ENCODE peak calls at places on chromosome 3, in six cellular contexts. One of them, this sample, is unnamed.

GRCh38 chr3:69082805-69083204 is 1.9 kb upstream of the ARL6IP5 start:
- DNase-seq in GM23248: peak
- DNase-seq in neuronal stem cell: no peak
- DNase-seq in endodermal cell: no peak
- DNase-seq in mesendoderm: no peak
- DNase-seq in IMR-90: peak
- DNase-seq in this sample: peak

GRCh38 chr3:12891391-12891984 is 50.1 kb upstream of the RPL32 start:
- DNase-seq in GM23248: no peak
- DNase-seq in mesendoderm: no peak
- DNase-seq in endodermal cell: no peak
- DNase-seq in neuronal stem cell: no peak
- DNase-seq in IMR-90: no peak
- DNase-seq in this sample: no peak

GRCh38 chr3:53079791-53080555 is 34.1 kb upstream of the SFMBT1 start:
- DNase-seq in neuronal stem cell: no peak
- DNase-seq in mesendoderm: no peak
- DNase-seq in endodermal cell: no peak
- DNase-seq in GM23248: no peak
- DNase-seq in IMR-90: no peak
- DNase-seq in this sample: no peak

GRCh38 chr3:61807865-61808276 is 246.5 kb downstream of the PTPRG start:
- DNase-seq in GM23248: no peak
- DNase-seq in endodermal cell: no peak
- DNase-seq in neuronal stem cell: no peak
- DNase-seq in IMR-90: peak
- DNase-seq in mesendoderm: peak
- DNase-seq in this sample: peak

GRCh38 chr3:119302697-119303630 is 8.8 kb downstream of the ARHGAP31 start:
- DNase-seq in IMR-90: no peak
- DNase-seq in neuronal stem cell: no peak
- DNase-seq in GM23248: no peak
- DNase-seq in endodermal cell: peak
- DNase-seq in mesendoderm: no peak
- DNase-seq in this sample: peak

GRCh38 chr3:15556512-15556911 is 35.0 kb upstream of the COLQ start:
- DNase-seq in endodermal cell: no peak
- DNase-seq in IMR-90: no peak
- DNase-seq in mesendoderm: no peak
- DNase-seq in neuronal stem cell: no peak
- DNase-seq in GM23248: no peak
- DNase-seq in this sample: no peak

GRCh38 chr3:100006570-100007271 is 107.6 kb downstream of the FILIP1L start:
- DNase-seq in GM23248: peak
- DNase-seq in mesendoderm: peak
- DNase-seq in neuronal stem cell: no peak
- DNase-seq in endodermal cell: no peak
- DNase-seq in IMR-90: peak
- DNase-seq in this sample: peak

GRCh38 chr3:186281172-186281571 is 80.9 kb downstream of the DGKG start:
- DNase-seq in IMR-90: peak
- DNase-seq in neuronal stem cell: no peak
- DNase-seq in GM23248: peak
- DNase-seq in mesendoderm: no peak
- DNase-seq in endodermal cell: no peak
- DNase-seq in this sample: peak

GRCh38 chr3:36679384-36680200 is 84.8 kb downstream of the DCLK3 start:
- DNase-seq in neuronal stem cell: no peak
- DNase-seq in endodermal cell: no peak
- DNase-seq in IMR-90: peak
- DNase-seq in mesendoderm: no peak
- DNase-seq in GM23248: peak
- DNase-seq in this sample: peak

GRCh38 chr3:193489949-193490348 is 64.7 kb downstream of the ATP13A4 start:
- DNase-seq in GM23248: no peak
- DNase-seq in neuronal stem cell: no peak
- DNase-seq in endodermal cell: no peak
- DNase-seq in mesendoderm: no peak
- DNase-seq in IMR-90: no peak
- DNase-seq in this sample: no peak

GRCh38 chr3:134326126-134326525 is 48.1 kb downstream of the AMOTL2 start:
- DNase-seq in GM23248: no peak
- DNase-seq in mesendoderm: peak
- DNase-seq in endodermal cell: peak
- DNase-seq in IMR-90: no peak
- DNase-seq in neuronal stem cell: no peak
- DNase-seq in this sample: no peak

GRCh38 chr3:190514163-190515153 is 573 bp downstream of the IL1RAP start:
- DNase-seq in mesendoderm: peak
- DNase-seq in GM23248: peak
- DNase-seq in endodermal cell: peak
- DNase-seq in neuronal stem cell: peak
- DNase-seq in IMR-90: peak
- DNase-seq in this sample: peak

GRCh38 chr3:36175916-36176461 is 204.3 kb upstream of the STAC start:
- DNase-seq in GM23248: peak
- DNase-seq in neuronal stem cell: no peak
- DNase-seq in mesendoderm: peak
- DNase-seq in endodermal cell: peak
- DNase-seq in IMR-90: no peak
- DNase-seq in this sample: no peak

GRCh38 chr3:190581041-190581501 is 67.2 kb downstream of the IL1RAP start:
- DNase-seq in GM23248: peak
- DNase-seq in mesendoderm: peak
- DNase-seq in IMR-90: peak
- DNase-seq in endodermal cell: no peak
- DNase-seq in neuronal stem cell: no peak
- DNase-seq in this sample: peak

GRCh38 chr3:175605851-175606250 is 746.7 kb downstream of the NAALADL2 start:
- DNase-seq in neuronal stem cell: peak
- DNase-seq in GM23248: no peak
- DNase-seq in mesendoderm: peak
- DNase-seq in endodermal cell: no peak
- DNase-seq in IMR-90: no peak
- DNase-seq in this sample: peak

GRCh38 chr3:28972921-28973320 is 307.9 kb upstream of the RBMS3 start:
- DNase-seq in IMR-90: no peak
- DNase-seq in mesendoderm: no peak
- DNase-seq in GM23248: peak
- DNase-seq in neuronal stem cell: no peak
- DNase-seq in endodermal cell: no peak
- DNase-seq in this sample: no peak

GRCh38 chr3:23781871-23782270 is 23.9 kb upstream of the UBE2E1 start:
- DNase-seq in neuronal stem cell: no peak
- DNase-seq in endodermal cell: peak
- DNase-seq in IMR-90: no peak
- DNase-seq in mesendoderm: no peak
- DNase-seq in GM23248: no peak
- DNase-seq in this sample: no peak

GRCh38 chr3:82044918-82045715 is 283.7 kb upstream of the GBE1 start:
- DNase-seq in IMR-90: no peak
- DNase-seq in endodermal cell: no peak
- DNase-seq in mesendoderm: no peak
- DNase-seq in neuronal stem cell: no peak
- DNase-seq in GM23248: no peak
- DNase-seq in this sample: no peak

GRCh38 chr3:123375014-123375940 is 73.6 kb downstream of the ADCY5 start:
- DNase-seq in GM23248: no peak
- DNase-seq in endodermal cell: peak
- DNase-seq in neuronal stem cell: no peak
- DNase-seq in IMR-90: no peak
- DNase-seq in mesendoderm: peak
- DNase-seq in this sample: no peak

GRCh38 chr3:171457263-171458055 is 2.7 kb downstream of the TNIK start:
- DNase-seq in neuronal stem cell: no peak
- DNase-seq in mesendoderm: no peak
- DNase-seq in IMR-90: no peak
- DNase-seq in endodermal cell: peak
- DNase-seq in GM23248: no peak
- DNase-seq in this sample: no peak

GRCh38 chr3:113275876-113276580 is 64.7 kb downstream of the BOC start:
- DNase-seq in GM23248: peak
- DNase-seq in endodermal cell: peak
- DNase-seq in IMR-90: peak
- DNase-seq in neuronal stem cell: peak
- DNase-seq in mesendoderm: peak
- DNase-seq in this sample: peak

GRCh38 chr3:99878005-99878404 is 60.3 kb downstream of the CMSS1 start:
- DNase-seq in IMR-90: peak
- DNase-seq in GM23248: peak
- DNase-seq in neuronal stem cell: no peak
- DNase-seq in endodermal cell: no peak
- DNase-seq in mesendoderm: peak
- DNase-seq in this sample: peak

GRCh38 chr3:136577791-136578190 is 174.4 kb downstream of the STAG1 start:
- DNase-seq in IMR-90: no peak
- DNase-seq in mesendoderm: peak
- DNase-seq in neuronal stem cell: no peak
- DNase-seq in GM23248: no peak
- DNase-seq in endodermal cell: no peak
- DNase-seq in this sample: no peak

GRCh38 chr3:156551261-156551660 is 3.7 kb downstream of the SSR3 start:
- DNase-seq in IMR-90: peak
- DNase-seq in endodermal cell: no peak
- DNase-seq in mesendoderm: peak
- DNase-seq in GM23248: peak
- DNase-seq in neuronal stem cell: no peak
- DNase-seq in this sample: peak
- H3K9ac ChIP-seq in IMR-90: no peak
- H3K9ac ChIP-seq in endodermal cell: no peak
- H3K9ac ChIP-seq in mesendoderm: peak
- H3K9ac ChIP-seq in GM23248: peak
- H3K9ac ChIP-seq in neuronal stem cell: no peak
- H3K9ac ChIP-seq in this sample: peak

DNA sequence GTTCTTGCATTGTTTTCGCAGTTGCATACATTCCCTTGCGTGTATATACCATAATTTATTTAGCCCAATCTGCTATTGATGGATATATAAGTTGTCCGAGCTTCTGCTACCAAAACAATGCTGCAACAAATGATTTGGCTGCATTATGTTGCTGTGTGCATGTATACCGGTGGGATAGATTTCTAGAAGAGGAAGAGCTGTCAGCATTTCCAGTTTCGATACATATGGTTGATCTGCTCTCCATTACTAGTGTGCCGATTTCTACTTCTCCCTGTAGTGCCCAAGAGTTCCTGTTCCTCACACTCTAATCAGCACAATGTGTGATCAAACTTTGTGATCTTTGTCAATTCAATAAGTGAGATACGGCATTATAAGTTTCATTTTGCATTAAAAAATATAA is 92.8 kb upstream of the NMNAT3 start:
- DNase-seq in endodermal cell: no peak
- DNase-seq in IMR-90: no peak
- DNase-seq in mesendoderm: no peak
- DNase-seq in GM23248: no peak
- DNase-seq in neuronal stem cell: no peak
- DNase-seq in this sample: no peak
- H3K4me3 ChIP-seq in endodermal cell: no peak
- H3K4me3 ChIP-seq in IMR-90: no peak
- H3K4me3 ChIP-seq in mesendoderm: no peak
- H3K4me3 ChIP-seq in GM23248: no peak
- H3K4me3 ChIP-seq in neuronal stem cell: no peak
- H3K4me3 ChIP-seq in this sample: no peak

GRCh38 chr3:147397911-147398809 is 8.2 kb downstream of the ZIC4 start:
- DNase-seq in neuronal stem cell: peak
- DNase-seq in endodermal cell: peak
- DNase-seq in GM23248: no peak
- DNase-seq in mesendoderm: peak
- DNase-seq in IMR-90: no peak
- DNase-seq in this sample: no peak
- H3K9ac ChIP-seq in neuronal stem cell: peak
- H3K9ac ChIP-seq in endodermal cell: no peak
- H3K9ac ChIP-seq in GM23248: no peak
- H3K9ac ChIP-seq in mesendoderm: no peak
- H3K9ac ChIP-seq in IMR-90: no peak
- H3K9ac ChIP-seq in this sample: no peak

DNA sequence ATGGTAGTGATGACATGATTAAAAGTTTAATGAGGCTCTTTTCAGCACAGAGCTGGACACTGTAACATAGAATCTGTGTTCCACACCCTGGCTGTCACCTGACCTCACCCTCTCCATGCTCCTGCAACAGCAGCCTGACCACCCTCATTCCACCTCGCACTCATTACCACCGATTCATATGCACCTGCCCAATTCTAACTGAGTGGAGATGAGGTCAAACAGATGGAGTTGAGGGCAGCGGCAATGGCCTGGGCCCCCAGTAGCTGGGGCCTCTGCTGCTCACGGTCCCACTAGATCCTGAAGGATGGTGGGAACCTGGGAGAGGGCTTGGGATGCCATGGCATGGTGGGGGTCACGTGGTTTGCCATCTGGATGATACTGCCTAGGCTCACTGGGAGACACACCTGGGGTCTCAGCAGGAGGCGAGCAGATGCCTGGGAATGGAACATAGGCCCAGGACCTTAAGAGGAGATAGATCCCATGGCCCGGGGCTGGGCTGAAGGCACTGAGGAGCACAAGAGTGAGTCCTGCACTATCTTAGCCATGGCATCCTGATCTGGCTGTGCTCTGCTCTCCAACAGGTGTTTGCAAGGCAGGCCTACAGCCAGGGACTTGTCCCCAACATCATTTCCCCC is 1.3 kb downstream of the SCN5A start:
- DNase-seq in mesendoderm: no peak
- DNase-seq in endodermal cell: peak
- DNase-seq in GM23248: no peak
- DNase-seq in IMR-90: no peak
- DNase-seq in neuronal stem cell: no peak
- DNase-seq in this sample: no peak
- H3K4me3 ChIP-seq in mesendoderm: no peak
- H3K4me3 ChIP-seq in endodermal cell: no peak
- H3K4me3 ChIP-seq in GM23248: no peak
- H3K4me3 ChIP-seq in IMR-90: no peak
- H3K4me3 ChIP-seq in neuronal stem cell: no peak
- H3K4me3 ChIP-seq in this sample: no peak

GRCh38 chr3:160756907-160757623 is 1.0 kb downstream of the PPM1L start:
- DNase-seq in endodermal cell: peak
- DNase-seq in neuronal stem cell: peak
- DNase-seq in mesendoderm: peak
- DNase-seq in IMR-90: no peak
- DNase-seq in GM23248: no peak
- DNase-seq in this sample: no peak

GRCh38 chr3:160754371-160754854 is 1.6 kb upstream of the PPM1L start:
- DNase-seq in neuronal stem cell: peak
- DNase-seq in IMR-90: peak
- DNase-seq in mesendoderm: peak
- DNase-seq in endodermal cell: peak
- DNase-seq in GM23248: peak
- DNase-seq in this sample: peak

GRCh38 chr3:160755776-160756304 is at the start of gene PPM1L:
- DNase-seq in endodermal cell: peak
- DNase-seq in mesendoderm: peak
- DNase-seq in GM23248: peak
- DNase-seq in neuronal stem cell: peak
- DNase-seq in IMR-90: peak
- DNase-seq in this sample: peak

GRCh38 chr3:160754855-160755747 is 930 bp upstream of the PPM1L start:
- DNase-seq in neuronal stem cell: peak
- DNase-seq in mesendoderm: peak
- DNase-seq in endodermal cell: peak
- DNase-seq in IMR-90: peak
- DNase-seq in GM23248: peak
- DNase-seq in this sample: peak

GRCh38 chr3:160753953-160754352 is 2.1 kb upstream of the PPM1L start:
- DNase-seq in GM23248: no peak
- DNase-seq in IMR-90: no peak
- DNase-seq in neuronal stem cell: no peak
- DNase-seq in endodermal cell: no peak
- DNase-seq in mesendoderm: no peak
- DNase-seq in this sample: no peak
- H3K9ac ChIP-seq in GM23248: no peak
- H3K9ac ChIP-seq in IMR-90: no peak
- H3K9ac ChIP-seq in neuronal stem cell: no peak
- H3K9ac ChIP-seq in endodermal cell: no peak
- H3K9ac ChIP-seq in mesendoderm: no peak
- H3K9ac ChIP-seq in this sample: peak